ENCODE peak calls at places on chromosomes 4 and X, in five cellular contexts. E, Y, C, L and D are unnamed samples.

GRCh38 chr4:7151668-7152227 is 40.6 kb upstream of the SORCS2 start:
- DNase-seq in E (no peak), Y (no peak), C (no peak), L (no peak), D (no peak)

GRCh38 chr4:54213812-54214211 is 15.3 kb upstream of the PDGFRA start:
- DNase-seq in E (no peak), Y (no peak), C (no peak), L (no peak), D (peak)

GRCh38 chrX:53116101-53116500 is 22.2 kb downstream of the KANTR start:
- DNase-seq in E (no peak), Y (no peak), C (no peak), L (no peak), D (no peak)

GRCh38 chr4:111802191-111802590 is 343.1 kb upstream of the FAM241A start:
- DNase-seq in E (no peak), Y (no peak), C (no peak), L (no peak), D (no peak)

GRCh38 chr4:26930964-26931363 is 70.3 kb downstream of the STIM2 start:
- DNase-seq in E (peak), Y (no peak), C (no peak), L (no peak), D (no peak)

GRCh38 chrX:41350150-41350975 is 16.4 kb downstream of the DDX3X start:
- DNase-seq in E (peak), Y (no peak), C (no peak), L (no peak), D (no peak)

GRCh38 chr4:3666263-3666662 is 99.9 kb upstream of the ADRA2C start:
- DNase-seq in E (no peak), Y (no peak), C (no peak), L (no peak), D (no peak)

GRCh38 chr4:111806331-111806730 is 338.9 kb upstream of the FAM241A start:
- DNase-seq in E (peak), Y (no peak), C (no peak), L (no peak), D (no peak)

GRCh38 chr4:184279496-184280082 is 61.9 kb upstream of the ENPP6 start:
- DNase-seq in E (no peak), Y (no peak), C (no peak), L (no peak), D (no peak)

GRCh38 chr4:152363086-152363485 is 172.8 kb downstream of the FBXW7 start:
- DNase-seq in E (no peak), Y (no peak), C (no peak), L (no peak), D (no peak)

GRCh38 chr4:118282692-118283091 is 70.1 kb downstream of the PRSS12 start:
- DNase-seq in E (no peak), Y (no peak), C (no peak), L (no peak), D (no peak)

GRCh38 chr4:107719211-107719926 is 665 bp downstream of the PAPSS1 start:
- DNase-seq in E (no peak), Y (no peak), C (no peak), L (no peak), D (no peak)